ENCODE peak calls at places on chromosomes 12 and 14, in five cellular contexts. U, W, N, V and P are unnamed samples. For H3K4me1, the result is how much of the 10 kb centered on the place peaks cover.

GRCh38 chr12:128387811-128388422 is 120.9 kb downstream of the TMEM132C start:
- DNase-seq in U (no peak), W (no peak), N (no peak), V (peak), P (peak)

GRCh38 chr12:6090786-6091185 is 33.7 kb downstream of the VWF start:
- DNase-seq in U (peak), W (peak), N (no peak), V (no peak), P (peak)

GRCh38 chr14:22556990-22557623 is 31.9 kb downstream of the DAD1 start:
- DNase-seq in U (peak), W (peak), N (peak), V (peak), P (peak)

GRCh38 chr14:70708717-70709570 is 67.2 kb downstream of the TTC9 start:
- DNase-seq in U (no peak), W (no peak), N (no peak), V (no peak), P (peak)

GRCh38 chr14:51507556-51508511 is 143.9 kb upstream of the FRMD6 start:
- DNase-seq in U (peak), W (peak), N (peak), V (peak), P (no peak)

GRCh38 chr14:59507063-59507751 is 22.9 kb downstream of the JKAMP start:
- DNase-seq in U (peak), W (peak), N (no peak), V (peak), P (peak)

GRCh38 chr12:8033153-8034044 is 883 bp downstream of the FOXJ2 start:
- DNase-seq in U (peak), W (peak), N (peak), V (peak), P (peak)

GRCh38 chr14:71321556-71322315 is 414.5 kb downstream of the PCNX1 start:
- DNase-seq in U (no peak), W (peak), N (no peak), V (no peak), P (peak)

GRCh38 chr12:90080616-90081015 is 372.0 kb upstream of the ATP2B1 start:
- DNase-seq in U (no peak), W (no peak), N (no peak), V (no peak), P (no peak)

GRCh38 chr12:13570005-13570694 is 373.6 kb downstream of the EMP1 start:
- DNase-seq in U (no peak), W (no peak), N (no peak), V (no peak), P (no peak)

GRCh38 chr12:104720346-104721064 is 237.6 kb downstream of the SLC41A2 start:
- DNase-seq in U (no peak), W (peak), N (no peak), V (no peak), P (no peak)

GRCh38 chr12:69066420-69067373 is 133.7 kb upstream of the CPM start:
- DNase-seq in U (no peak), W (no peak), N (no peak), V (no peak), P (peak)

GRCh38 chr12:132861558-132861957 is 25.8 kb downstream of the CHFR start:
- DNase-seq in U (no peak), W (no peak), N (no peak), V (no peak), P (no peak)

GRCh38 chr14:36580856-36581831 is 1.3 kb downstream of the NKX2-8 start:
- DNase-seq in U (peak), W (peak), N (no peak), V (no peak), P (peak)

GRCh38 chr12:6959376-6960290 is 8.5 kb downstream of the PTPN6 start:
- DNase-seq in U (peak), W (no peak), N (no peak), V (peak), P (no peak)

GRCh38 chr12:130026608-130027176 is 122.9 kb upstream of the TMEM132D start:
- DNase-seq in U (no peak), W (no peak), N (no peak), V (peak), P (peak)

GRCh38 chr14:92649934-92650545 is 98.4 kb downstream of the LGMN start:
- DNase-seq in U (peak), W (peak), N (peak), V (no peak), P (no peak)

GRCh38 chr12:117897379-117898161 is 71.2 kb downstream of the KSR2 start:
- DNase-seq in U (no peak), W (no peak), N (no peak), V (no peak), P (no peak)

DNA sequence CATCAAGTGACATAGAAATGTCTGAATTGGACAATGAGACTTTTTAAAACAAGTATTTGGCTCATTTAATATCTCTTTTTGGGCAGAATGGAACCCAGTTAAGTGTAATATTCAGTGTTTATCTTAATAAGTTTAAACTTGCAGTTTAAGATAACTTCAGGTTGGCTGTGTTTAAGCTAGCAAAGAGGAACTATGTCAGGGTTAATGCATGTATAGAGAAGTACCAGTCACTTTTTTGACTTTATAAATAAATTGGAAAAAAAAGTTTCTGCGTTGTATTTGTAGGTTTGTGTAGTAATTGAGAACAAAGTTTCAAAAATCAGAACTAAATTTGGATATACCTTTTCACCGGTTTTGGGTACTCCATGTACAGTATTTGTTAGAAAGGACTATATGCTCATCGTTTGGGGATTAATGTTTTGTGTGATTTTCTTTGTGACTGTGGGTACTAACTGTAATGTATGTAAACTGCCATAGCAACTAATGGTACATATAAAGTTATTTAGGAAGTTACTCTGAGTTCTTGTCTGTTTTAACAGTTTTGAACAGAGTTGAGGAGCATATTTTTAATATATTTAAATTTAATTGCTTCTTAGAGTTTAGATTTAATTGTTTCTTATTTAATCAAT is 4.5 kb downstream of the HMGA2 start:
- DNase-seq in U (no peak), W (no peak), N (no peak), V (no peak), P (no peak)
- H3K4me1 ChIP-seq in U (under half), W (under half), N (under half), V (under half), P (under half)

GRCh38 chr14:103388664-103389063 is 3.4 kb downstream of the MARK3 start:
- DNase-seq in U (no peak), W (no peak), N (no peak), V (no peak), P (no peak)
- H3K4me1 ChIP-seq in U (half or more), W (under half), N (under half), V (under half), P (under half)

GRCh38 chr14:55101698-55102097 is 27.4 kb upstream of the LGALS3 start:
- DNase-seq in U (no peak), W (no peak), N (no peak), V (no peak), P (no peak)

GRCh38 chr14:55105991-55106390 is 23.1 kb upstream of the LGALS3 start:
- DNase-seq in U (no peak), W (no peak), N (no peak), V (no peak), P (no peak)

GRCh38 chr14:55103005-55103640 is 25.9 kb upstream of the LGALS3 start:
- DNase-seq in U (peak), W (peak), N (peak), V (no peak), P (peak)

GRCh38 chr14:55102141-55102547 is 26.9 kb upstream of the LGALS3 start:
- DNase-seq in U (peak), W (peak), N (peak), V (no peak), P (peak)

GRCh38 chr14:55104051-55104954 is 24.7 kb upstream of the LGALS3 start:
- DNase-seq in U (no peak), W (no peak), N (no peak), V (no peak), P (no peak)
- H3K4me1 ChIP-seq in U (half or more), W (under half), N (under half), V (under half), P (under half)

DNA sequence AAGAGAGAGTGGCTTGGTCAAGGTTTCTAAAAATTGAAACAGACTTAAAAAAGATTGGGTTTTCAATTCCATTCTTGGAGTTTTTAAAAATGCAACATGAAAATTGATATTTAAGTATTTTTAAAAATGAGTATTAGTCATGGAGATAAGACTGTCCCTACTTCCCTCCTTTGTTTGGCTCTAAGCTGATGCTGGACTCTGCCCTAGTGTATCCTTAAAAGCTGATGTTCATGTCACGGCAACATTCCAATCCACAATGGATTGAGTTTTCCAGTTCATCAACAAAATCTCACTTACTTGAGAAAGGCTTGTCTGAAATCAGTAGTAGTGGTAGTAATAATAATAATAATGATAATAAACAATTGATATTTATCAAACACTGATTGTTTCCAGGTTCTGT is 119.0 kb upstream of the SLC38A2 start:
- DNase-seq in U (no peak), W (no peak), N (no peak), V (no peak), P (no peak)
- H3K4me1 ChIP-seq in U (half or more), W (under half), N (under half), V (under half), P (under half)